ENCODE peak calls at places on chromosomes 3 and 15, in six cellular contexts. Q is cardiac fibroblast, F is AG04449, L is lower leg skin, U is mammary epithelial cell, X is endothelial cell. N is an unnamed sample.

GRCh38 chr15:96860746-96861145 is 530.2 kb downstream of the NR2F2 start:
- DNase-seq in Q (no peak), F (no peak), L (no peak), U (no peak), X (no peak), N (no peak)

GRCh38 chr3:188468672-188469071 is 314.7 kb downstream of the LPP start:
- DNase-seq in Q (peak), F (no peak), L (peak), U (no peak), X (no peak), N (peak)

GRCh38 chr3:52742418-52743041 is 28.2 kb downstream of the NEK4 start:
- DNase-seq in Q (peak), F (no peak), L (no peak), U (peak), X (no peak), N (no peak)

GRCh38 chr3:18679226-18679625 is 254.1 kb upstream of the SATB1 start:
- DNase-seq in Q (no peak), F (no peak), L (no peak), U (no peak), X (no peak), N (no peak)

GRCh38 chr15:63889831-63890230 is 56.1 kb upstream of the HERC1 start:
- DNase-seq in Q (no peak), F (no peak), L (no peak), U (no peak), X (no peak), N (no peak)

GRCh38 chr3:48220746-48221145 is 2.5 kb upstream of the CAMP start:
- DNase-seq in Q (no peak), F (no peak), L (no peak), U (no peak), X (no peak), N (no peak)

GRCh38 chr3:45113625-45114050 is 32.5 kb downstream of the CDCP1 start:
- DNase-seq in Q (no peak), F (no peak), L (no peak), U (no peak), X (no peak), N (no peak)

GRCh38 chr3:87260270-87260669 is 16.1 kb downstream of the POU1F1 start:
- DNase-seq in Q (peak), F (peak), L (no peak), U (peak), X (peak), N (no peak)

GRCh38 chr15:88255496-88256171 is 905 bp downstream of the NTRK3 start:
- DNase-seq in Q (peak), F (no peak), L (no peak), U (peak), X (peak), N (peak)

GRCh38 chr15:81312790-81313543 is 11.0 kb downstream of the STARD5 start:
- DNase-seq in Q (peak), F (peak), L (peak), U (peak), X (no peak), N (peak)

GRCh38 chr3:79846148-79846933 is 78.5 kb upstream of the ROBO1 start:
- DNase-seq in Q (no peak), F (no peak), L (no peak), U (no peak), X (peak), N (no peak)

GRCh38 chr3:186307594-186307993 is 54.4 kb downstream of the DGKG start:
- DNase-seq in Q (peak), F (no peak), L (no peak), U (no peak), X (peak), N (no peak)

GRCh38 chr3:64327039-64327804 is 102.0 kb upstream of the PRICKLE2 start:
- DNase-seq in Q (peak), F (no peak), L (peak), U (no peak), X (no peak), N (peak)

DNA sequence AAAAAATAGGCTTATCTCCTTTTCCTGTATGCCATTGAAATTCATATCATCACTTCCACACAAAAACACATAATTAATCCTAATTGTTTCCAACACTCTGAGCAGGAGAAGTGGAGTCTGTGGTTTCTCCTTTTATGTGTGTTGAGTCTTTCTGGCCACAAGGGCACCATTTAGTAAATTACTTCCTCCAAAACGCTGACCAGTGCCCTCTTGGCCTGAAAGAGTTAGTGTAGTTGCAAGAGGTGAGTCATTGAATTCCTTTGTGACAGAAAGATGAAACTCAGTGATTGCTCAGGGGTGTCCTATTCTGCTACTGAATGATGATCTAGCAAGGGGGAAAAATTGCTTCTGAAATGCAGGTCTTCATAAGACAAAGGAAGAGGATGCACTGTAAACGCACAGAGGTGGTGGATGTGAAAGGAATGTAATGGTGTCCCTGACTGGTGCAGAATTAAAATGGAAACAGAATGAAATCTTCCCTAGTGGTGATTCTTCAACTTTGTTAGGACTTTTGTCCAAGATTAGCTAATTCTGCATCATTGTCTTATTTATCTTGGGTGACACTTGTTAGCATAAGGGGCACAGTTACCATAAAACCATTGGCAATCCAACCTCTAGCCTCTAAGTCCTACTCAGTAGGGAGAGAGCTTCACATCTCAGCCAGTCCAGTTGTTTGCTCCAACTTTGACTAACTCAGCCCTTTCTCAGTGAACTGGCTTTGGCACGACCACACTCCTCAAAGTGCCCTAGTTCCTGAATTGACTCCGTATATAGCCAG is 208.4 kb upstream of the NANOGP8 start:
- DNase-seq in Q (peak), F (no peak), L (no peak), U (peak), X (no peak), N (no peak)
- TF ChIP-seq CTCF in Q (peak), F (peak), L (no peak), U (peak), X (peak), N (peak)

DNA sequence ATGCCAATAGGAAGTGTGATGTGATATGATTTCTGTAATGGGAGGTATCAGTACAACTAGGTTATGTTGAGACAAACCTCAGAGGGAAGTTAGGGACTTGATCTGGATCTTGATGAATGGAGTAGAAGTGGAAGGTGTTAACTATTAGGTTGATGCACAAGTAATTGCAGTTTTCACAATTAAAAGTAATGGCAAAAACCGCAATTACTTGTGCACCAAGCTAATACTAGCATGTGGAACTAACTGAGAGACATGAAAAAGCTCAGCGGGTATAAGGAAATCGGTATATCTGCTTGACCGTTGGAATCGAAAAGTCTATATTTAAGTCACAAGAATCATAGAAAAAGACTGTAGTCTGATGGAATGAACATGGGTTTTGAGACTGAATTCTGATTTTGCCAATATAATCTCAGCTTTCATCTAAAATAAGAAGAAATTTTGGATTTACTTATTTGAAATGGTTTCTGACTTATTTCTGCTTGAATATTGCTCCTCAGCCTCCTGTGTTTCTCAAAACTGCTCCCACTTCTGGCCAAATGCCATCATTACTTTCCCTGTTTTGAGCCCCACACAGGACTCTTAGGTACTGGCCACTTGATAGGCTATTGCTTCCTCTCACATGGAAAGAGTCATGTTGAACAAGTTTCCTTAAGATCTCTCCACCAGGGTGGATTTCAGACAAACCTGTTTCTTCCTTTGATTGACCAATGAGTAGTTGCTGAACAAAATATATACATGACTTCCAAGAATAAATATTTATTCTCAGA is 271.5 kb upstream of the COL8A1 start:
- DNase-seq in Q (no peak), F (no peak), L (no peak), U (no peak), X (no peak), N (no peak)
- TF ChIP-seq CTCF in Q (no peak), F (no peak), L (no peak), U (no peak), X (no peak), N (no peak)

GRCh38 chr15:70102827-70103226 is 5.1 kb upstream of the TLE3 start:
- DNase-seq in Q (no peak), F (no peak), L (no peak), U (no peak), X (no peak), N (no peak)

GRCh38 chr15:70101459-70102113 is 3.9 kb upstream of the TLE3 start:
- DNase-seq in Q (peak), F (no peak), L (no peak), U (peak), X (peak), N (no peak)

GRCh38 chr15:70100495-70101331 is 3.0 kb upstream of the TLE3 start:
- DNase-seq in Q (peak), F (no peak), L (no peak), U (no peak), X (peak), N (peak)

GRCh38 chr15:70099966-70100494 is 2.3 kb upstream of the TLE3 start:
- DNase-seq in Q (no peak), F (no peak), L (no peak), U (no peak), X (no peak), N (no peak)

DNA sequence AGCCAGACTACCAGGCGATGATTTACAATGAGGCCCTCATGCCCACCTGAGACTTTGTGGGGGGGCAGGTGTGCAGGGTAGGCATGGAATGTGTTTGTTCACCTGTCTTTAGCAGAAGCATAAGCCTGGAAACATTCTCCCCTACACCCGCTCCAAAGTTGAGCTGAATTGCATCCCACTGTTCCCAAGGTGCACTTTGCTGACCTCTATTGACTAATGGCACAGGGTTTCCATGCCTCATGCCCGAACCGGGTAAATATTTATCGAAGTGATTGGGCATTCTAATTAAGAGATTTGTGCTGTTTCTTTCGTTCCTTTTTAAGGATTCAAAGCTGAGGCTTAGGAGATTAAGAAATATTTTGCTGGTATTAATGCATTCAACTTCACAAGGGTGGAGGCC is 6.5 kb upstream of the TLE3 start:
- DNase-seq in Q (no peak), F (no peak), L (no peak), U (no peak), X (no peak), N (no peak)
- TF ChIP-seq CTCF in Q (no peak), F (no peak), L (no peak), U (no peak), X (no peak), N (no peak)

DNA sequence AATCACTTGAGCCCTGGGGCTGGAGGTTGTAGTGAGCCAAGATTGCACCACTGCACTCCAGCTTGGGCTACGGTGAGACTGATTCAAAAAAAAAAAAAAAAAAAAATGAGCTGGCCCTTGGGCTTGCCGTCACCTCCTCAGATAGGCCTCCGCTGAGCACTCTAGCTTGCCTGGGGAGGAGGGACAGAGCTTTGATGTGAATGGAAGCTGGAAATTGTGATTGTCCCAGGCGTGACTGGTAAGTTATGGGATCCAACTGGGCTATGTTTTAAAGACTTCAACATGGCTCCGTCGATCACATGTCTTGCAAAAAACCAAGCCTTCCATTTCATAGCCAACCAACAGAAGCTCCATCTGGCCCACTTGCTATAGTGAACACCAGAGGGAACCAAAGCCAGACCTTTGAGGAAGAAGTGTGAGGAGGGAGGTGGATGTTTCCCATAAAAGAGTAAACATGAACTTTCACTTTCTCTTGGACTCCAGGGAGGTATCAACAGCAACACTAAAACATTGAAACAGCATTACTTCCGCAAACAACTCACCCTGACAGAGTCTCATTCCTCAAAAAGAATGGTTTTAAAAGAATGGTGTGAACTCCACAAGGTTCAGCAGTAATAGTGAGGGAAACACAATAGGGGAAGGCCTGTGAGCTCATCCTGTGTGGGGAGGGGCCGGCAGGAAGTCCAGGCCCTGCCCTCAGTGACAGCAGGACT is 59.3 kb upstream of the IL12A start:
- DNase-seq in Q (peak), F (peak), L (no peak), U (peak), X (peak), N (peak)
- TF ChIP-seq CTCF in Q (peak), F (peak), L (no peak), U (peak), X (no peak), N (peak)